ENCODE peak calls at places on chromosomes 6 and 20, in seven cellular contexts. T, X, K, O, B, E and P are unnamed samples.
A peak's percentile ranks its signal among the peaks of the same experiment; 100 is the strongest.

GRCh38 chr6:117481278-117481925 is 1.1 kb upstream of the DCBLD1 start:
- DNase-seq in T (no peak), X (no peak), K (no peak), O (no peak), B (no peak), E (no peak), P (no peak)

GRCh38 chr6:89895273-89895874 is 1.1 kb downstream of the GJA10 start:
- DNase-seq in T (no peak), X (peak; percentile 21), K (no peak), O (no peak), B (peak; percentile 6), E (peak; percentile 62), P (peak; percentile 76)

GRCh38 chr6:29589423-29590048 is 4.6 kb downstream of the OR2H2 start:
- DNase-seq in T (peak; percentile 22), X (peak; percentile 29), K (no peak), O (peak; percentile 28), B (peak; percentile 17), E (peak; percentile 30), P (peak; percentile 34)

GRCh38 chr20:63114693-63115069 is 101.2 kb downstream of the YTHDF1 start:
- DNase-seq in T (no peak), X (no peak), K (peak; percentile 1), O (no peak), B (no peak), E (no peak), P (no peak)

GRCh38 chr20:2483504-2483903 is 12.9 kb upstream of the SNRPB start:
- DNase-seq in T (no peak), X (no peak), K (no peak), O (no peak), B (no peak), E (no peak), P (no peak)

GRCh38 chr6:13500264-13500663 is 12.9 kb upstream of the GFOD1 start:
- DNase-seq in T (no peak), X (no peak), K (no peak), O (no peak), B (no peak), E (no peak), P (no peak)

GRCh38 chr6:35259946-35260626 is 551 bp downstream of the ZNF76 start:
- DNase-seq in T (peak; percentile 60), X (peak; percentile 60), K (peak; percentile 80), O (peak; percentile 76), B (no peak), E (peak; percentile 25), P (no peak)

GRCh38 chr20:49420292-49420691 is 62.2 kb downstream of the KCNB1 start:
- DNase-seq in T (no peak), X (no peak), K (no peak), O (no peak), B (no peak), E (no peak), P (no peak)

GRCh38 chr20:37552415-37552814 is 24.7 kb upstream of the BLCAP start:
- DNase-seq in T (no peak), X (peak; percentile 67), K (no peak), O (no peak), B (no peak), E (peak; percentile 51), P (peak; percentile 7)

GRCh38 chr6:121857551-121857950 is 422.1 kb downstream of the GJA1 start:
- DNase-seq in T (no peak), X (peak; percentile 32), K (no peak), O (no peak), B (no peak), E (no peak), P (no peak)

GRCh38 chr6:150485559-150486517 is 113.8 kb upstream of the PLEKHG1 start:
- DNase-seq in T (no peak), X (no peak), K (no peak), O (no peak), B (no peak), E (no peak), P (no peak)

GRCh38 chr6:111894272-111894671 is 21.0 kb upstream of the FYN start:
- DNase-seq in T (no peak), X (no peak), K (no peak), O (no peak), B (no peak), E (peak; percentile 52), P (peak; percentile 61)

GRCh38 chr6:135002229-135002844 is 52.3 kb downstream of the HBS1L start:
- DNase-seq in T (no peak), X (no peak), K (no peak), O (no peak), B (no peak), E (peak; percentile 14), P (peak; percentile 9)

GRCh38 chr6:152952866-152953509 is 29.9 kb downstream of the FBXO5 start:
- DNase-seq in T (no peak), X (peak; percentile 21), K (no peak), O (no peak), B (peak; percentile 37), E (peak; percentile 35), P (peak; percentile 72)

GRCh38 chr20:10328897-10329255 is 105.1 kb downstream of the MKKS start:
- DNase-seq in T (no peak), X (no peak), K (no peak), O (no peak), B (no peak), E (no peak), P (no peak)

GRCh38 chr6:159170999-159171712 is 2.0 kb downstream of the FNDC1 start:
- DNase-seq in T (no peak), X (no peak), K (peak; percentile 20), O (no peak), B (no peak), E (peak; percentile 91), P (peak; percentile 67)

GRCh38 chr20:1330075-1330830 is 1.3 kb upstream of the SDCBP2 start:
- DNase-seq in T (no peak), X (no peak), K (peak; percentile 63), O (no peak), B (no peak), E (no peak), P (no peak)

GRCh38 chr20:815914-816606 is 17.5 kb upstream of the FAM110A start:
- DNase-seq in T (peak; percentile 55), X (peak; percentile 71), K (peak; percentile 43), O (peak; percentile 57), B (peak; percentile 30), E (peak; percentile 18), P (peak; percentile 29)

GRCh38 chr20:18431206-18431605 is 35.6 kb downstream of the DZANK1 start:
- DNase-seq in T (no peak), X (no peak), K (no peak), O (no peak), B (no peak), E (no peak), P (peak; percentile 3)

GRCh38 chr6:138434915-138435314 is 30.9 kb downstream of the HEBP2 start:
- DNase-seq in T (no peak), X (no peak), K (no peak), O (no peak), B (no peak), E (no peak), P (no peak)

GRCh38 chr6:99344289-99344688 is 5.2 kb downstream of the FAXC start:
- DNase-seq in T (no peak), X (peak; percentile 47), K (no peak), O (no peak), B (peak; percentile 1), E (peak; percentile 79), P (peak; percentile 20)

GRCh38 chr6:144314562-144314961 is 29.4 kb downstream of the UTRN start:
- DNase-seq in T (no peak), X (no peak), K (no peak), O (no peak), B (no peak), E (no peak), P (no peak)

GRCh38 chr20:62303327-62304226 is 780 bp downstream of the ADRM1 start:
- DNase-seq in T (peak; percentile 17), X (peak; percentile 61), K (no peak), O (no peak), B (no peak), E (peak; percentile 16), P (peak; percentile 43)

GRCh38 chr6:158703121-158703839 is 53.4 kb downstream of the SYTL3 start:
- DNase-seq in T (no peak), X (no peak), K (peak; percentile 62), O (no peak), B (no peak), E (no peak), P (no peak)

GRCh38 chr6:111739257-111739696 is 133.6 kb upstream of the TRAF3IP2 start:
- DNase-seq in T (no peak), X (no peak), K (peak; percentile 18), O (no peak), B (no peak), E (no peak), P (no peak)

GRCh38 chr6:7921582-7922199 is 11.1 kb upstream of the TXNDC5 start:
- DNase-seq in T (no peak), X (no peak), K (no peak), O (no peak), B (no peak), E (no peak), P (no peak)

GRCh38 chr6:45727228-45727627 is 288.4 kb downstream of the CLIC5 start:
- DNase-seq in T (no peak), X (no peak), K (no peak), O (no peak), B (no peak), E (no peak), P (no peak)

GRCh38 chr20:60055740-60056139 is 97.5 kb downstream of the CDH26 start:
- DNase-seq in T (peak; percentile 40), X (no peak), K (peak; percentile 42), O (peak; percentile 11), B (no peak), E (no peak), P (peak; percentile 27)

GRCh38 chr6:3618300-3619041 is 133.0 kb downstream of the PXDC1 start:
- DNase-seq in T (no peak), X (no peak), K (no peak), O (no peak), B (no peak), E (no peak), P (no peak)

GRCh38 chr20:33437141-33437911 is 6.2 kb downstream of the SNTA1 start:
- DNase-seq in T (no peak), X (no peak), K (peak; percentile 67), O (no peak), B (no peak), E (peak; percentile 54), P (no peak)

GRCh38 chr20:25257130-25257529 is 9.2 kb downstream of the PYGB start:
- DNase-seq in T (no peak), X (no peak), K (no peak), O (no peak), B (no peak), E (no peak), P (no peak)

GRCh38 chr6:16134430-16134829 is 5.5 kb downstream of the MYLIP start:
- DNase-seq in T (no peak), X (no peak), K (no peak), O (no peak), B (no peak), E (no peak), P (no peak)

GRCh38 chr6:109265530-109265929 is 116.7 kb downstream of the CD164 start:
- DNase-seq in T (no peak), X (no peak), K (no peak), O (no peak), B (no peak), E (no peak), P (no peak)

GRCh38 chr6:169852504-169853195 is 101.2 kb downstream of the ERMARD start:
- DNase-seq in T (no peak), X (no peak), K (no peak), O (no peak), B (no peak), E (no peak), P (no peak)